ENCODE peak calls at places on chromosomes 6 and 20, in nine cellular contexts. X is upper lobe of right lung; Z is globus pallidus; L is lung microvascular endothelial cell; M is GM19239; S is pulmonary artery endothelial cell; R is Kasumi-1; I is activated T-helper 2 cell treated with anti-CD3 and anti-CD28 coated beads, Interferon-gamma antibody, Interleukin-2, Interleukin-4, amounts not matched to agents 10 μg/mL and 5 μg/mL and 100 μg/mL, durations not matched to agents 14 hours and 24 hours and 36 hours; B is left ventricle myocardium superior. W is an unnamed sample.

GRCh38 chr6:155174576-155175174 is 89.1 kb upstream of the CLDN20 start:
- DNase-seq in X (no peak), Z (peak; percentile 81), L (peak; percentile 93), M (peak; percentile 46), S (no peak), R (peak; percentile 79), I (peak; percentile 63), B (peak; percentile 45), W (peak; percentile 43)

GRCh38 chr6:2554651-2555050 is 196.1 kb downstream of the MYLK4 start:
- DNase-seq in X (no peak), Z (no peak), L (no peak), M (no peak), S (no peak), R (no peak), I (no peak), B (no peak), W (no peak)

GRCh38 chr6:129901910-129902309 is 40.8 kb upstream of the TMEM244 start:
- DNase-seq in X (no peak), Z (no peak), L (no peak), M (no peak), S (no peak), R (no peak), I (no peak), B (no peak), W (no peak)

GRCh38 chr6:108836061-108836460 is 12.2 kb upstream of the ARMC2 start:
- DNase-seq in X (no peak), Z (no peak), L (no peak), M (no peak), S (no peak), R (no peak), I (no peak), B (no peak), W (no peak)

GRCh38 chr6:86775893-86776292 is 161.4 kb upstream of the HTR1E start:
- DNase-seq in X (no peak), Z (no peak), L (no peak), M (no peak), S (no peak), R (no peak), I (no peak), B (no peak), W (no peak)

GRCh38 chr20:46934746-46935283 is 40.2 kb downstream of the EYA2 start:
- DNase-seq in X (no peak), Z (no peak), L (no peak), M (no peak), S (no peak), R (no peak), I (no peak), B (no peak), W (no peak)

GRCh38 chr6:96345501-96345900 is 176.1 kb upstream of the UFL1 start:
- DNase-seq in X (no peak), Z (no peak), L (no peak), M (no peak), S (no peak), R (no peak), I (no peak), B (no peak), W (no peak)

GRCh38 chr6:114039835-114040234 is 68.9 kb upstream of the HDAC2 start:
- DNase-seq in X (no peak), Z (no peak), L (no peak), M (no peak), S (no peak), R (peak; percentile 49), I (no peak), B (no peak), W (no peak)

GRCh38 chr6:152635949-152636674 is 1.1 kb downstream of the SYNE1 start:
- DNase-seq in X (peak; percentile 66), Z (peak; percentile 27), L (peak; percentile 16), M (no peak), S (no peak), R (no peak), I (no peak), B (peak; percentile 31), W (peak; percentile 35)

GRCh38 chr6:139515511-139515910 is 141.1 kb upstream of the CITED2 start:
- DNase-seq in X (no peak), Z (no peak), L (no peak), M (no peak), S (no peak), R (no peak), I (no peak), B (no peak), W (no peak)